ENCODE peak calls at places on chromosomes 13 and 19, in six cellular contexts. Q is neural progenitor cell, V is omental fat pad, F is substantia nigra, K is C1 segment of cervical spinal cord, W is HT-29. P is an unnamed sample.

GRCh38 chr19:52778811-52779210 is 7.8 kb downstream of the ZNF600 start:
- DNase-seq in W (no peak), V (no peak), F (no peak), Q (no peak), K (no peak), P (no peak)

GRCh38 chr19:5131031-5131865 is 162.3 kb downstream of the KDM4B start:
- DNase-seq in W (peak), F (no peak), Q (no peak), V (no peak), K (no peak), P (no peak)

GRCh38 chr19:11435833-11436313 is 438 bp downstream of the PRKCSH start:
- DNase-seq in K (no peak), Q (peak), F (no peak), W (no peak), V (no peak), P (peak)

GRCh38 chr13:97341135-97341534 is 92.8 kb upstream of the RAP2A start:
- DNase-seq in W (no peak), Q (no peak), K (no peak), V (no peak), F (no peak), P (no peak)

GRCh38 chr19:10510301-10510802 is 6.9 kb downstream of the S1PR5 start:
- DNase-seq in Q (peak), K (no peak), F (no peak), W (no peak), V (no peak), P (no peak)

GRCh38 chr13:98813993-98814392 is 61.5 kb upstream of the SLC15A1 start:
- DNase-seq in K (no peak), F (no peak), Q (no peak), V (no peak), W (peak), P (no peak)

GRCh38 chr13:113049981-113050380 is 55.6 kb upstream of the F7 start:
- DNase-seq in K (peak), W (no peak), V (no peak), Q (no peak), F (no peak), P (peak)

GRCh38 chr13:98454389-98454881 is 122.5 kb downstream of the STK24 start:
- DNase-seq in F (no peak), W (no peak), Q (no peak), V (no peak), K (no peak), P (no peak)

GRCh38 chr13:73715114-73715909 is 418.9 kb downstream of the KLF12 start:
- DNase-seq in F (no peak), K (no peak), Q (no peak), V (no peak), W (no peak), P (no peak)

GRCh38 chr19:40366697-40367561 is 18.4 kb downstream of the PLD3 start:
- DNase-seq in W (no peak), K (no peak), F (no peak), V (no peak), Q (peak), P (no peak)

GRCh38 chr13:31166591-31166990 is 4.9 kb upstream of the HSPH1 start:
- DNase-seq in V (no peak), Q (no peak), F (no peak), W (no peak), K (no peak), P (no peak)

GRCh38 chr19:44675516-44675915 is 4.2 kb downstream of the CEACAM19 start:
- DNase-seq in Q (no peak), V (no peak), K (no peak), F (no peak), W (no peak), P (no peak)

GRCh38 chr19:17963936-17964691 is 2.8 kb upstream of the KCNN1 start:
- DNase-seq in F (no peak), V (no peak), Q (no peak), K (no peak), W (no peak), P (no peak)

GRCh38 chr19:30178721-30179402 is 193.3 kb upstream of the ZNF536 start:
- DNase-seq in W (no peak), Q (no peak), V (no peak), K (no peak), F (no peak), P (no peak)

GRCh38 chr19:17997969-17998826 is 9.8 kb upstream of the ARRDC2 start:
- DNase-seq in Q (peak), W (peak), K (no peak), V (no peak), F (no peak), P (no peak)

GRCh38 chr13:111006508-111007031 is 91.7 kb upstream of the ANKRD10 start:
- DNase-seq in F (peak), W (peak), V (no peak), Q (peak), K (no peak), P (peak)

GRCh38 chr13:75860935-75861334 is 224.8 kb downstream of the LMO7 start:
- DNase-seq in W (no peak), K (no peak), Q (no peak), F (no peak), V (no peak), P (no peak)

GRCh38 chr19:18349524-18350128 is 9.2 kb downstream of the PGPEP1 start:
- DNase-seq in W (peak), V (peak), Q (peak), K (no peak), F (no peak), P (no peak)

GRCh38 chr13:98228661-98229349 is 51.7 kb upstream of the RNF113B start:
- DNase-seq in V (no peak), K (no peak), W (no peak), Q (no peak), F (no peak), P (no peak)

GRCh38 chr13:64075543-64076271 is 2660.1 kb upstream of the PCDH20 start:
- DNase-seq in K (no peak), W (no peak), V (no peak), F (no peak), Q (no peak), P (no peak)

GRCh38 chr13:79541426-79542049 is 60.6 kb downstream of the NDFIP2 start:
- DNase-seq in F (no peak), W (peak), Q (peak), K (peak), V (no peak), P (no peak)

GRCh38 chr19:35718345-35719041 is 690 bp downstream of the KMT2B start:
- DNase-seq in Q (no peak), K (peak), V (no peak), W (peak), F (no peak), P (no peak)

GRCh38 chr13:51906581-51906980 is 44.8 kb downstream of the CCDC70 start:
- DNase-seq in W (no peak), V (no peak), F (no peak), K (no peak), Q (no peak), P (no peak)

GRCh38 chr19:10424011-10424637 is 3.8 kb downstream of the PDE4A start:
- DNase-seq in W (peak), V (peak), F (no peak), Q (peak), K (peak), P (peak)

GRCh38 chr19:23882493-23882892 is 32.2 kb upstream of the ZNF726 start:
- DNase-seq in K (no peak), W (peak), Q (no peak), F (no peak), V (no peak), P (no peak)

GRCh38 chr13:62046512-62046911 is 630.9 kb upstream of the PCDH20 start:
- DNase-seq in W (no peak), Q (no peak), F (no peak), K (no peak), V (no peak), P (no peak)

GRCh38 chr13:97855570-97855970 is 97.9 kb upstream of the IPO5 start:
- DNase-seq in V (no peak), F (no peak), K (peak), Q (peak), W (peak), P (peak)

GRCh38 chr19:29587518-29587986 is 18.5 kb upstream of the POP4 start:
- DNase-seq in Q (no peak), W (no peak), K (no peak), F (no peak), V (no peak), P (no peak)

GRCh38 chr19:58559275-58560006 is 1.0 kb upstream of the UBE2M start:
- DNase-seq in V (peak), W (peak), F (no peak), Q (peak), K (no peak), P (peak)

GRCh38 chr13:28429685-28430290 is 65.1 kb downstream of the FLT1 start:
- DNase-seq in F (no peak), W (no peak), Q (no peak), K (no peak), V (no peak), P (no peak)

GRCh38 chr19:51320258-51320657 is 8.8 kb downstream of the IGLON5 start:
- DNase-seq in K (no peak), F (no peak), Q (no peak), W (no peak), V (no peak), P (no peak)

GRCh38 chr19:44745386-44745831 is 3.1 kb upstream of the BCL3 start:
- DNase-seq in W (peak), V (no peak), F (no peak), Q (peak), K (no peak), P (peak)

GRCh38 chr19:16160943-16161560 is 12.3 kb downstream of the CIB3 start:
- DNase-seq in Q (no peak), W (no peak), F (no peak), V (no peak), K (no peak), P (no peak)

GRCh38 chr19:46383171-46383815 is 30.1 kb downstream of the CCDC8 start:
- DNase-seq in V (no peak), F (no peak), Q (no peak), W (no peak), K (no peak), P (peak)

GRCh38 chr13:68078874-68079273 is 848.7 kb upstream of the PCDH9 start:
- DNase-seq in V (no peak), W (peak), K (no peak), Q (no peak), F (no peak), P (no peak)

GRCh38 chr19:1324792-1325567 is 39.3 kb downstream of the EFNA2 start:
- DNase-seq in W (peak), K (peak), V (peak), F (no peak), Q (no peak), P (peak)

GRCh38 chr19:53057904-53058579 is 13.5 kb downstream of the ERVV-2 start:
- DNase-seq in Q (peak), W (no peak), F (no peak), V (no peak), K (no peak), P (no peak)